ENCODE peak calls at places on chromosomes 6 and 20, in seven cellular contexts. L is NCI-H460, O is NCI-H1694 treated with DMSO at 0.1 percent for 48 hours, W is amniotic stem cell, I is mucosa of descending colon, U is cardiac muscle cell, Q is ecto neural progenitor cell. G is an unnamed sample.

GRCh38 chr6:157999100-158000051 is 17.7 kb downstream of the SYNJ2 start:
- DNase-seq in L (no peak), Q (no peak), O (no peak), W (no peak), U (peak), I (no peak), G (no peak)

GRCh38 chr20:11569163-11569562 is 348.5 kb upstream of the BTBD3 start:
- DNase-seq in I (no peak), U (no peak), L (no peak), O (no peak), Q (peak), W (no peak), G (no peak)

GRCh38 chr6:113122060-113122459 is 735.1 kb upstream of the MARCKS start:
- DNase-seq in U (peak), I (no peak), O (no peak), W (peak), Q (no peak), L (peak), G (peak)

GRCh38 chr6:64085126-64085525 is 449.5 kb downstream of the PHF3 start:
- DNase-seq in W (no peak), O (no peak), I (no peak), Q (no peak), U (no peak), L (no peak), G (no peak)

GRCh38 chr6:26358511-26358981 is 6.5 kb upstream of the BTN3A2 start:
- DNase-seq in W (no peak), I (no peak), L (no peak), O (no peak), U (no peak), Q (no peak), G (no peak)

GRCh38 chr6:154318711-154319110 is 37.9 kb downstream of the IPCEF1 start:
- DNase-seq in L (no peak), I (no peak), O (no peak), W (no peak), Q (no peak), U (no peak), G (no peak)

GRCh38 chr6:85537055-85537494 is 56.6 kb downstream of the SNX14 start:
- DNase-seq in Q (no peak), U (no peak), L (no peak), I (no peak), W (no peak), O (peak), G (peak)

GRCh38 chr6:168272379-168273011 is 47.1 kb downstream of the DACT2 start:
- DNase-seq in I (peak), U (peak), Q (no peak), O (no peak), L (no peak), W (no peak), G (no peak)

GRCh38 chr6:167424700-167425099 is 99.8 kb downstream of the TTLL2 start:
- DNase-seq in O (no peak), I (no peak), U (no peak), Q (peak), L (no peak), W (no peak), G (no peak)

GRCh38 chr6:13709698-13710551 is 1.7 kb downstream of the RANBP9 start:
- DNase-seq in W (no peak), L (no peak), U (peak), I (no peak), O (peak), Q (no peak), G (peak)

GRCh38 chr6:161152527-161152862 is 121.4 kb downstream of the AGPAT4 start:
- DNase-seq in I (no peak), L (no peak), U (no peak), Q (no peak), O (no peak), W (no peak), G (no peak)

GRCh38 chr6:82570083-82570482 is 206.5 kb downstream of the TPBG start:
- DNase-seq in I (no peak), W (no peak), O (no peak), U (no peak), Q (no peak), L (no peak), G (peak)

GRCh38 chr6:125008261-125008671 is 46.0 kb downstream of the RNF217 start:
- DNase-seq in W (no peak), U (peak), O (no peak), Q (no peak), L (no peak), I (no peak), G (peak)